ENCODE peak calls at places on chromosomes 16 and 17, in five cellular contexts. K is H1, L is trophoblast cell, N is H9, X is mesenchymal stem cell. E is an unnamed sample.

GRCh38 chr17:77842148-77842905 is 116.2 kb upstream of the TNRC6C start:
- DNase-seq in K (no peak), L (no peak), N (no peak), X (no peak), E (no peak)

GRCh38 chr16:22358000-22358399 is 16.4 kb downstream of the CDR2 start:
- DNase-seq in K (no peak), L (no peak), N (no peak), X (no peak), E (no peak)

GRCh38 chr17:82281502-82282238 is 8.2 kb upstream of the CSNK1D start:
- DNase-seq in K (no peak), L (no peak), N (no peak), X (no peak), E (no peak)

GRCh38 chr16:46568472-46569230 is 52.5 kb downstream of the SHCBP1 start:
- DNase-seq in K (no peak), L (no peak), N (no peak), X (no peak), E (no peak)

GRCh38 chr17:82103588-82104451 is 5.8 kb upstream of the FASN start:
- DNase-seq in K (no peak), L (peak), N (peak), X (no peak), E (peak)

GRCh38 chr16:46775214-46775613 is 27.1 kb upstream of the MYLK3 start:
- DNase-seq in K (no peak), L (no peak), N (no peak), X (no peak), E (no peak)

GRCh38 chr17:4948166-4948996 is at the start of gene PFN1:
- DNase-seq in K (no peak), L (peak), N (peak), X (peak), E (peak)

GRCh38 chr17:74466111-74466784 is at the start of gene CD300A:
- DNase-seq in K (no peak), L (no peak), N (peak), X (no peak), E (no peak)

GRCh38 chr16:86429663-86430062 is 80.7 kb upstream of the FOXF1 start:
- DNase-seq in K (no peak), L (no peak), N (no peak), X (no peak), E (no peak)

GRCh38 chr16:14309001-14309886 is 238.1 kb downstream of the MRTFB start:
- DNase-seq in K (no peak), L (peak), N (peak), X (peak), E (no peak)

GRCh38 chr17:77720946-77721822 is 237.3 kb upstream of the TNRC6C start:
- DNase-seq in K (no peak), L (no peak), N (peak), X (no peak), E (no peak)

DNA sequence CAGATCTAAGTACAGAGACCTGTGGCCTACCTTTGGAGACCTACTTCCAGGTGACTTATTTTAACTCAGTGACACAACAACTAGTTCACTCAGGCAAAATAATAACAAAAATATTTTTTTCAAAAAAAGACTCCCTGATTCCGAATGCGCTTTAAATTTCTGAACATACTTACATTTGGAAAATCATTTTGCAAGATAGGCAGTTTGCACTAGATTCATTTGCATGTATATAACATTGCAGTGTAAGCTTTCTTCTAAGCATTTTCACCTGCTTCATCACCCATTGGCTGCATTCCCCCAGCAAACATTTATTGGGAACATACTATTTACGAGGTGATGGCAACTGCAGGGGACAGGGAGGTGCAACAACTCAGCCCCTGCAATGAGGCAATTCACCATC is 166.8 kb downstream of the GRIN2A start:
- DNase-seq in K (no peak), L (no peak), N (no peak), X (no peak), E (no peak)
- H3K4ac ChIP-seq in K (no peak), L (no peak), N (no peak), X (no peak), E (no peak)

GRCh38 chr17:60369727-60370126 is 22.2 kb downstream of the USP32 start:
- DNase-seq in K (no peak), L (no peak), N (no peak), X (no peak), E (no peak)
- H2BK12ac ChIP-seq in K (no peak), L (no peak), N (no peak), X (no peak), E (no peak)

DNA sequence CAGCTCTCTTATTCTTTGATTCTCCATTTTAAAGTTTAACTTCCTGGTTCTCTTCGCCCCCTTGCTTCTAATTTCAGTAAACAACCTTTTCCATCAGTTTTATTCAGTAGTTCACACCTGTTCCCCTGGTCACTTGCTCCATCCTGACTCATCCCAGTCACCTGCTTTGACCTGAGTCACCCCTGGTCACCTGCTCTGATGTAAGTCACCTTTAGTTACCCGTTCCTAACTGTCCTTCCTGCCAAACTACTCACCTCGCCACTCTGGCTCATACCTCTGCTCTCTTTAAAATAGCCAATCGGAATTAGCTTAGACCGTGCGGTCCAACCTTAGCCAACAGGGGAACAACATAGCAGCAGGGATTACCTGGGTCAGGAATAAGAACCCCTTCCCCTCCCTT is 4.7 kb upstream of the NLRC5 start:
- DNase-seq in K (no peak), L (peak), N (no peak), X (no peak), E (no peak)
- H3K4ac ChIP-seq in K (no peak), L (no peak), N (no peak), X (no peak), E (no peak)

GRCh38 chr17:3022197-3022596 is 41.2 kb downstream of the OR1D5 start:
- DNase-seq in K (no peak), L (no peak), N (no peak), X (no peak), E (no peak)

GRCh38 chr17:3015890-3016289 is 47.5 kb downstream of the OR1D5 start:
- DNase-seq in K (no peak), L (no peak), N (no peak), X (no peak), E (no peak)

GRCh38 chr17:3020381-3020780 is 43.0 kb downstream of the OR1D5 start:
- DNase-seq in K (no peak), L (no peak), N (no peak), X (no peak), E (no peak)

GRCh38 chr17:3019761-3020160 is 43.6 kb downstream of the OR1D5 start:
- DNase-seq in K (no peak), L (no peak), N (no peak), X (no peak), E (no peak)

DNA sequence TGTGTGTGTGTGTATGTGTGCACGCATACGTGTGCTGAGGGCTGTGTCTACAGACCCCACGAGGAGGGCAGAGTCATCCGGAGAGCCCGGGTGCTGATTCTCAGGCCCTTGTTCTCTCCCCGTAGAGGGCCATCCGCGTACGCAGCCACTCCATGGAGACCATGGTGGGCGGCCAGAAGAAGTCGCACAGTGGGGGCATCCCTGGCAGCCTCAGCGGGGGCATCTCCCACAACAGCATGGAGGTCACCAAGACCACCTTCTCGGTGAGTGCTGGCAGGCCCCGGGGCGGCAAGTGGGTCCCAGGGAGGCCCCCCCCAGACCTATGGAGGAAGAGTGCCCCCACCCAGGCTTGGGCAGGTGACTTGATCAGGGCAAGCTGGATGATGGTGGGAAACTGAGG is 45.5 kb downstream of the OR1D5 start:
- DNase-seq in K (no peak), L (no peak), N (no peak), X (no peak), E (no peak)
- H2BK12ac ChIP-seq in K (no peak), L (no peak), N (no peak), X (no peak), E (no peak)

GRCh38 chr17:41064301-41064700 is 1.4 kb downstream of the KRTAP2-4 start:
- DNase-seq in K (no peak), L (no peak), N (no peak), X (no peak), E (no peak)
- H3K4ac ChIP-seq in K (no peak), L (no peak), N (no peak), X (no peak), E (no peak)

DNA sequence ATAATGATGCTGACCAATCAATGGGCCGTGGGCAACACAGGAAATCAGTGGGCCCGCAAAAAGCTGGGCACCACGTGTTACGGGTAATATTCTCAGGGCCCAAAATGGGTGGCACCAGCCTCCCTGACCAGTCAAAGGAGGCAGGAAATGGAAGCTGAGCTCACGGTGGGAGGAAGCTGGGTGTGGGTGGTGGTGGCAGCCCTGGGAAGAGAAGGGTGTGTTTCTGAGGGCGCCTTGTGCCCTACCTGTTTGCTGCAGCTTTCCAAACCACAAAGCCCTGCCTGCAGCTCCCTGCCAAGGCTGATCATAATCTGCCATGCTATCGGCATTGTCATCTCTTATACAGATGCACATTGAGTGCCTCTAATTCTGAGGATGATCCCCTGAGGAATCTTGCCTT is 457.9 kb downstream of the SLC39A11 start:
- DNase-seq in K (no peak), L (no peak), N (no peak), X (no peak), E (no peak)
- H2BK12ac ChIP-seq in K (no peak), L (no peak), N (no peak), X (no peak), E (no peak)

GRCh38 chr16:66927012-66927436 is 1.7 kb upstream of the RRAD start:
- DNase-seq in K (no peak), L (peak), N (peak), X (peak), E (no peak)
- H3K4ac ChIP-seq in K (no peak), L (no peak), N (no peak), X (peak), E (no peak)

GRCh38 chr16:8645831-8646230 is 24.3 kb downstream of the METTL22 start:
- DNase-seq in K (no peak), L (no peak), N (no peak), X (no peak), E (no peak)

GRCh38 chr16:8648867-8649266 is 25.6 kb upstream of the ABAT start:
- DNase-seq in K (no peak), L (no peak), N (no peak), X (no peak), E (no peak)

GRCh38 chr16:8649829-8650554 is 24.4 kb upstream of the ABAT start:
- DNase-seq in K (no peak), L (no peak), N (no peak), X (no peak), E (no peak)

GRCh38 chr16:8646271-8646670 is 24.8 kb downstream of the METTL22 start:
- DNase-seq in K (no peak), L (no peak), N (no peak), X (no peak), E (no peak)

DNA sequence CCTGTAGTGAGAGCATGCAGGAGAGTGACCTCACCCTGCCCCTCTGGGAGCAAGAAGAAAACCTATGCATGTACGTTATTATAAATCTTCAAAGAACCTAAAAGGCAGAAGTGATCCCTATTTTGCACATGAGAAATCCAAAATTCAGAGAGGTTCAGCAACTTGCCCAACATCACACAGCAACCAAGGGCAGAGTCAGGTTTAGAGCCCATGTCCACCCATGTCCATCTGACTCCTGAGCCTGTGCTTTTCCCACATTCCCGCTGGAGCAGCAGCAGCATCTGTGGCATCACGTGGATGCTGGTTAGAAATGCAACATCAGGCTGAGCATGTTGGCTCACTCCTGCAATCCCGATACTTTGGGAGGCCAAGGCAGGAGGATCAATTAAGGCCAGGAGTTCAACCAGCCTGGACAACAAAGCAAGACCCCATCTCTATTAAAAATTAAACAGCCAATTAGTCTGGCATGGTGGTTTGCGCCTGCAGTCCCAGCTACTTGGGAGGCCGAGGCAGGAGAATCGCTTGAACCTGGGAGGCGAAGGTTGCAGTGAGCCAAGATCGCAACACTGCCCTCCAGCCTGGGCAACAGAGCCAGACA is 26.3 kb downstream of the METTL22 start:
- DNase-seq in K (no peak), L (no peak), N (no peak), X (no peak), E (no peak)
- H2BK12ac ChIP-seq in K (no peak), L (no peak), N (no peak), X (no peak), E (no peak)

E was measured in neuronal stem cell.